ENCODE peak calls at places on chromosomes 7 and 10, in ten cellular contexts. P is HuH-7.5; W is stimulated activated CD4-positive, alpha-beta T cell treated with anti-CD3 and anti-CD28 coated beads, Interleukin-2, amount 100 ng/mL, for 48 hours; T is fibroblast of gingiva; R is CD8-positive, alpha-beta T cell; J is EL; X is NCI-H1105; D is NCI-H1436; G is activated T-cell treated with anti-CD3 and anti-CD28 coated beads for 1 hour; I is SW480. O is an unnamed sample.

GRCh38 chr7:68491523-68492358 is 1106.5 kb upstream of the AUTS2 start:
- DNase-seq in G (no peak), T (no peak), R (no peak), W (no peak), D (no peak), X (no peak), P (no peak), I (no peak), J (no peak), O (no peak)

GRCh38 chr10:71584461-71584860 is 135.1 kb downstream of the C10orf105 start:
- DNase-seq in T (no peak), D (no peak), W (no peak), P (no peak), X (no peak), J (no peak), I (no peak), R (no peak), G (no peak), O (no peak)

GRCh38 chr10:44978570-44979280 is at the start of gene DEPP1:
- DNase-seq in T (peak; percentile 40), P (peak; percentile 64), D (peak; percentile 89), G (no peak), J (peak; percentile 80), W (no peak), I (peak; percentile 81), X (peak; percentile 69), R (no peak), O (peak; percentile 85)

GRCh38 chr10:134205-134742 is 981 bp upstream of the ZMYND11 start:
- DNase-seq in I (no peak), T (no peak), G (no peak), J (peak; percentile 35), X (no peak), R (no peak), D (no peak), W (no peak), P (peak; percentile 36), O (no peak)

GRCh38 chr10:75089634-75090033 is 21.8 kb upstream of the SAMD8 start:
- DNase-seq in G (no peak), P (no peak), R (no peak), X (no peak), J (no peak), I (no peak), W (no peak), T (no peak), D (no peak), O (no peak)

GRCh38 chr7:82164813-82165212 is 278.8 kb downstream of the CACNA2D1 start:
- DNase-seq in X (peak; percentile 38), P (no peak), I (peak; percentile 17), J (peak; percentile 77), R (no peak), D (no peak), G (no peak), W (no peak), T (peak; percentile 77), O (no peak)

GRCh38 chr10:4670737-4671136 is 155.3 kb upstream of the AKR1E2 start:
- DNase-seq in R (no peak), P (no peak), G (no peak), W (no peak), I (no peak), X (no peak), T (no peak), J (peak; percentile 73), D (no peak), O (no peak)

GRCh38 chr10:48536226-48536500 is 68.7 kb downstream of the ARHGAP22 start:
- DNase-seq in G (no peak), W (no peak), X (no peak), D (no peak), P (no peak), J (no peak), T (no peak), R (no peak), I (no peak), O (no peak)

GRCh38 chr10:3014968-3015367 is 52.4 kb upstream of the PFKP start:
- DNase-seq in D (no peak), G (no peak), T (no peak), R (no peak), X (no peak), W (no peak), I (no peak), J (no peak), P (no peak), O (no peak)

GRCh38 chr7:131633342-131633843 is 77.0 kb upstream of the PODXL start:
- DNase-seq in W (no peak), R (no peak), D (no peak), X (no peak), J (peak; percentile 88), G (no peak), P (no peak), I (no peak), T (peak; percentile 15), O (no peak)

GRCh38 chr7:30796105-30796869 is 25.1 kb downstream of the MINDY4 start:
- DNase-seq in P (no peak), W (no peak), R (no peak), J (peak; percentile 54), D (no peak), T (peak; percentile 24), X (no peak), G (no peak), I (peak; percentile 27), O (no peak)

GRCh38 chr7:112381311-112382091 is 68.8 kb upstream of the IFRD1 start:
- DNase-seq in D (no peak), J (no peak), I (no peak), X (no peak), G (no peak), P (no peak), R (no peak), T (no peak), W (no peak), O (no peak)

GRCh38 chr7:122550545-122550944 is 148.4 kb downstream of the RNF133 start:
- DNase-seq in I (no peak), J (no peak), T (no peak), P (no peak), G (no peak), X (no peak), D (no peak), W (no peak), R (no peak), O (no peak)

GRCh38 chr7:19442016-19442785 is 266.6 kb downstream of the POLR1F start:
- DNase-seq in X (no peak), J (peak; percentile 68), D (no peak), T (peak; percentile 57), G (no peak), R (no peak), W (no peak), I (peak; percentile 63), P (no peak), O (no peak)

GRCh38 chr7:82204694-82205093 is 238.9 kb downstream of the CACNA2D1 start:
- DNase-seq in I (no peak), P (no peak), R (no peak), J (peak; percentile 59), G (no peak), D (no peak), X (no peak), T (peak; percentile 63), W (no peak), O (no peak)

GRCh38 chr10:102285134-102285533 is 39.8 kb downstream of the GBF1 start:
- DNase-seq in I (no peak), T (no peak), P (no peak), D (no peak), R (no peak), J (no peak), W (no peak), X (no peak), G (no peak), O (no peak)

GRCh38 chr7:12685550-12685949 is 1.9 kb upstream of the ARL4A start:
- DNase-seq in I (peak; percentile 50), D (peak; percentile 7), W (peak; percentile 0), J (no peak), R (peak; percentile 6), T (peak; percentile 13), X (no peak), G (peak; percentile 9), P (peak; percentile 19), O (peak; percentile 40)

GRCh38 chr7:134327896-134328295 is 11.2 kb upstream of the SLC35B4 start:
- DNase-seq in J (peak; percentile 69), P (no peak), W (peak; percentile 28), D (peak; percentile 57), G (peak; percentile 40), T (peak; percentile 14), I (peak; percentile 51), R (peak; percentile 37), X (peak; percentile 22), O (peak; percentile 45)

GRCh38 chr7:155644971-155645509 is 579 bp downstream of the RBM33 start:
- DNase-seq in G (peak; percentile 34), X (peak; percentile 4), P (peak; percentile 33), T (peak; percentile 36), R (peak; percentile 21), I (peak; percentile 77), J (peak; percentile 28), W (peak; percentile 25), D (peak; percentile 1), O (peak; percentile 18)

GRCh38 chr10:87931836-87932230 is 68.4 kb downstream of the PTEN start:
- DNase-seq in D (no peak), W (no peak), G (no peak), P (no peak), J (peak; percentile 55), R (no peak), I (no peak), T (no peak), X (no peak), O (no peak)

GRCh38 chr7:10128748-10129147 is 844.9 kb upstream of the PHF14 start:
- DNase-seq in I (no peak), J (no peak), T (no peak), G (no peak), W (no peak), R (no peak), D (peak; percentile 11), X (peak; percentile 3), P (no peak), O (peak; percentile 72)

O was measured in dorsolateral prefrontal cortex.